ENCODE peak calls at places on chromosome 3, in five cellular contexts. X, R, T, Z and G are unnamed samples.

GRCh38 chr3:14245240-14245639 is 66.6 kb downstream of the LSM3 start:
- DNase-seq in X (no peak), R (no peak), T (no peak), Z (no peak), G (no peak)

GRCh38 chr3:46374755-46375154 is 4.0 kb downstream of the CCR5 start:
- DNase-seq in X (no peak), R (no peak), T (no peak), Z (no peak), G (no peak)

GRCh38 chr3:100360757-100361496 is 26.4 kb downstream of the NIT2 start:
- DNase-seq in X (no peak), R (no peak), T (no peak), Z (no peak), G (no peak)

GRCh38 chr3:46318207-46318606 is 35.7 kb upstream of the CCR2 start:
- DNase-seq in X (no peak), R (no peak), T (no peak), Z (no peak), G (no peak)

GRCh38 chr3:32138545-32139104 is 32.2 kb downstream of the GPD1L start:
- DNase-seq in X (no peak), R (no peak), T (no peak), Z (no peak), G (no peak)

GRCh38 chr3:154926721-154927120 is 153.4 kb upstream of the MME start:
- DNase-seq in X (no peak), R (no peak), T (no peak), Z (no peak), G (peak)

GRCh38 chr3:120170223-120170622 is 76.0 kb upstream of the GSK3B start:
- DNase-seq in X (no peak), R (no peak), T (no peak), Z (no peak), G (no peak)

GRCh38 chr3:121411554-121411953 is 134.2 kb downstream of the POLQ start:
- DNase-seq in X (no peak), R (no peak), T (no peak), Z (no peak), G (peak)

GRCh38 chr3:182596673-182597410 is 196.5 kb upstream of the ATP11B start:
- DNase-seq in X (no peak), R (no peak), T (no peak), Z (peak), G (no peak)

GRCh38 chr3:10192953-10193691 is 28.4 kb downstream of the IRAK2 start:
- DNase-seq in X (no peak), R (no peak), T (no peak), Z (no peak), G (no peak)

GRCh38 chr3:51974277-51974962 is 444 bp upstream of the ABHD14A start:
- DNase-seq in X (no peak), R (peak), T (no peak), Z (no peak), G (no peak)

GRCh38 chr3:150091626-150092025 is 120.9 kb upstream of the PFN2 start:
- DNase-seq in X (no peak), R (no peak), T (no peak), Z (no peak), G (no peak)

GRCh38 chr3:4956743-4957142 is 22.5 kb upstream of the BHLHE40 start:
- DNase-seq in X (no peak), R (no peak), T (no peak), Z (no peak), G (no peak)

GRCh38 chr3:140250010-140250825 is 315.2 kb downstream of the CLSTN2 start:
- DNase-seq in X (no peak), R (no peak), T (no peak), Z (no peak), G (no peak)